ENCODE peak calls at places on chromosomes 11 and 22, in seven cellular contexts. N is bronchial epithelial cell; D is stimulated activated CD4-positive, alpha-beta T cell treated with anti-CD3 and anti-CD28 coated beads, TNF-alpha, amount 100 ng/mL, for 24 hours; E is transverse colon; Q is HCT116; R is activated CD4-positive, alpha-beta T cell treated with anti-CD3 and anti-CD28 coated beads, Interleukin-2, amount 10 ng/mL, durations not matched to agents 24 days and 14 days; T is AG09309. O is an unnamed sample.

GRCh38 chr11:62508336-62509058 is 38.1 kb downstream of the AHNAK start:
- DNase-seq in N (peak; percentile 64), D (no peak), E (peak; percentile 84), Q (peak; percentile 39), R (no peak), T (peak; percentile 24), O (no peak)

GRCh38 chr22:38246692-38247091 is 26.1 kb downstream of the TMEM184B start:
- DNase-seq in N (no peak), D (no peak), E (no peak), Q (no peak), R (no peak), T (no peak), O (no peak)

GRCh38 chr22:40878937-40879336 is 17.0 kb upstream of the DNAJB7 start:
- DNase-seq in N (no peak), D (no peak), E (no peak), Q (no peak), R (no peak), T (no peak), O (no peak)

GRCh38 chr11:121681536-121681935 is 228.8 kb upstream of the SORL1-AS1 start:
- DNase-seq in N (no peak), D (no peak), E (no peak), Q (no peak), R (no peak), T (no peak), O (no peak)

GRCh38 chr11:112941096-112941495 is 20.1 kb upstream of the NCAM1 start:
- DNase-seq in N (no peak), D (no peak), E (no peak), Q (no peak), R (no peak), T (no peak), O (no peak)

GRCh38 chr11:20688761-20689160 is 19.4 kb downstream of the NELL1 start:
- DNase-seq in N (no peak), D (no peak), E (no peak), Q (no peak), R (no peak), T (no peak), O (no peak)

GRCh38 chr11:57491371-57492061 is 24.0 kb downstream of the SLC43A1 start:
- DNase-seq in N (no peak), D (peak; percentile 53), E (peak; percentile 46), Q (no peak), R (peak; percentile 88), T (no peak), O (peak; percentile 34)

GRCh38 chr11:18091731-18092130 is 14.2 kb downstream of the SAAL1 start:
- DNase-seq in N (no peak), D (no peak), E (no peak), Q (no peak), R (no peak), T (no peak), O (no peak)

GRCh38 chr22:35637254-35637653 is 11.0 kb upstream of the APOL6 start:
- DNase-seq in N (no peak), D (no peak), E (no peak), Q (no peak), R (no peak), T (no peak), O (no peak)

GRCh38 chr11:62137276-62137861 is 13.6 kb downstream of the INCENP start:
- DNase-seq in N (no peak), D (no peak), E (no peak), Q (no peak), R (no peak), T (no peak), O (no peak)

GRCh38 chr22:47605441-47605840 is 843.0 kb downstream of the TBC1D22A start:
- DNase-seq in N (no peak), D (no peak), E (no peak), Q (no peak), R (no peak), T (no peak), O (no peak)

GRCh38 chr22:30205281-30206115 is 41.1 kb downstream of the LIF start:
- DNase-seq in N (peak; percentile 81), D (no peak), E (no peak), Q (no peak), R (no peak), T (peak; percentile 93), O (no peak)

GRCh38 chr22:29581799-29582198 is 886 bp upstream of the NIPSNAP1 start:
- DNase-seq in N (peak; percentile 50), D (no peak), E (peak; percentile 71), Q (no peak), R (no peak), T (no peak), O (no peak)

GRCh38 chr22:28014141-28015055 is 95.3 kb upstream of the PITPNB start:
- DNase-seq in N (no peak), D (no peak), E (no peak), Q (no peak), R (no peak), T (no peak), O (no peak)

GRCh38 chr11:36540998-36541397 is 26.8 kb upstream of the RAG1 start:
- DNase-seq in N (peak; percentile 66), D (no peak), E (peak; percentile 51), Q (peak; percentile 38), R (peak; percentile 82), T (peak; percentile 2), O (no peak)

GRCh38 chr11:3156661-3157311 is 8.3 kb downstream of the OSBPL5 start:
- DNase-seq in N (no peak), D (no peak), E (no peak), Q (no peak), R (no peak), T (no peak), O (no peak)

GRCh38 chr22:40749829-40750228 is 69.3 kb downstream of the SLC25A17 start:
- DNase-seq in N (no peak), D (no peak), E (no peak), Q (no peak), R (no peak), T (no peak), O (no peak)

GRCh38 chr11:24046731-24047130 is 450.1 kb upstream of the LUZP2 start:
- DNase-seq in N (no peak), D (no peak), E (no peak), Q (no peak), R (no peak), T (no peak), O (no peak)

GRCh38 chr22:19741053-19741452 is 17.7 kb downstream of the GP1BB start:
- DNase-seq in N (no peak), D (no peak), E (no peak), Q (no peak), R (no peak), T (no peak), O (no peak)

GRCh38 chr11:123129920-123130319 is 65.1 kb downstream of the CLMP start:
- DNase-seq in N (no peak), D (no peak), E (no peak), Q (no peak), R (no peak), T (no peak), O (no peak)

GRCh38 chr11:15035283-15035682 is 38.1 kb upstream of the CALCB start:
- DNase-seq in N (no peak), D (no peak), E (no peak), Q (no peak), R (no peak), T (no peak), O (no peak)

GRCh38 chr11:28529540-28530410 is 421.6 kb downstream of the METTL15 start:
- DNase-seq in N (peak; percentile 59), D (no peak), E (no peak), Q (peak; percentile 37), R (no peak), T (peak; percentile 47), O (no peak)

GRCh38 chr11:126403658-126404057 is 48.2 kb downstream of the ST3GAL4 start:
- DNase-seq in N (no peak), D (no peak), E (no peak), Q (no peak), R (no peak), T (no peak), O (no peak)

GRCh38 chr22:18966748-18967147 is 30.7 kb upstream of the PRODH start:
- DNase-seq in N (no peak), D (no peak), E (no peak), Q (no peak), R (no peak), T (no peak), O (no peak)

GRCh38 chr22:23856721-23857605 is 712 bp upstream of the SLC2A11 start:
- DNase-seq in N (peak; percentile 17), D (no peak), E (peak; percentile 60), Q (no peak), R (peak; percentile 73), T (no peak), O (no peak)

GRCh38 chr11:86484164-86484794 is 109.6 kb downstream of the CCDC81 start:
- DNase-seq in N (peak; percentile 59), D (no peak), E (no peak), Q (peak; percentile 31), R (no peak), T (peak; percentile 92), O (no peak)

GRCh38 chr11:13338437-13339069 is 61.0 kb downstream of the BMAL1 start:
- DNase-seq in N (peak; percentile 65), D (no peak), E (no peak), Q (no peak), R (peak; percentile 76), T (peak; percentile 38), O (no peak)

GRCh38 chr11:95556342-95557151 is 233.0 kb downstream of the FAM76B start:
- DNase-seq in N (no peak), D (peak; percentile 20), E (no peak), Q (no peak), R (peak; percentile 70), T (peak; percentile 66), O (peak; percentile 2)

GRCh38 chr11:122167100-122167499 is 51.1 kb upstream of the BLID start:
- DNase-seq in N (peak; percentile 99), D (no peak), E (no peak), Q (peak; percentile 87), R (no peak), T (peak; percentile 62), O (no peak)

GRCh38 chr11:111976614-111977140 is 39.5 kb downstream of the DIXDC1 start:
- DNase-seq in N (peak; percentile 27), D (no peak), E (no peak), Q (no peak), R (no peak), T (no peak), O (no peak)

GRCh38 chr22:23236026-23236425 is 55.7 kb downstream of the BCR start:
- DNase-seq in N (no peak), D (no peak), E (no peak), Q (no peak), R (no peak), T (no peak), O (no peak)